ENCODE peak calls at places on chromosomes 4 and X, in eight cellular contexts. E is cardiac muscle cell, Y is right cardiac atrium, O is cardiac fibroblast, I is fibroblast of lung, P is fibroblast of pulmonary artery, G is A549, M is heart left ventricle. R is an unnamed sample.

GRCh38 chr4:184267673-184268573 is 50.2 kb upstream of the ENPP6 start:
- DNase-seq in I (peak), Y (peak), G (peak), O (peak), M (peak), P (peak), E (peak), R (peak)

GRCh38 chr4:168335621-168336020 is 17.1 kb upstream of the DDX60 start:
- DNase-seq in P (peak), E (no peak), M (peak), O (no peak), Y (no peak), I (peak), G (no peak), R (no peak)

GRCh38 chr4:27702710-27703431 is 842.2 kb downstream of the STIM2 start:
- DNase-seq in O (no peak), I (peak), P (no peak), E (no peak), Y (no peak), G (no peak), M (no peak), R (peak)

GRCh38 chr4:177016541-177017141 is 223.9 kb upstream of the VEGFC start:
- DNase-seq in O (peak), P (no peak), Y (no peak), M (no peak), I (peak), E (no peak), G (no peak), R (peak)

GRCh38 chrX:12080265-12080664 is 58.0 kb upstream of the FRMPD4 start:
- DNase-seq in P (peak), E (peak), I (peak), G (peak), O (peak), Y (no peak), M (no peak), R (peak)

GRCh38 chr4:132592340-132592739 is 556.8 kb upstream of the PCDH10 start:
- DNase-seq in M (no peak), Y (no peak), G (no peak), P (no peak), E (no peak), O (no peak), I (no peak), R (no peak)

GRCh38 chr4:94358101-94358500 is 15.5 kb upstream of the HPGDS start:
- DNase-seq in M (no peak), O (no peak), P (no peak), Y (no peak), E (no peak), I (no peak), G (no peak), R (peak)

GRCh38 chrX:107628662-107629532 is 587 bp downstream of the PRPS1 start:
- DNase-seq in E (peak), I (peak), M (peak), G (peak), P (no peak), O (peak), Y (peak), R (peak)

GRCh38 chr4:5750052-5750950 is 39.3 kb downstream of the EVC start:
- DNase-seq in G (no peak), P (peak), Y (no peak), O (peak), E (peak), I (peak), M (no peak), R (no peak)

GRCh38 chr4:62414563-62414962 is 1214.4 kb downstream of the ADGRL3 start:
- DNase-seq in E (no peak), G (no peak), M (no peak), Y (no peak), O (no peak), I (no peak), P (no peak), R (no peak)

GRCh38 chr4:142474398-142475087 is 371.6 kb downstream of the INPP4B start:
- DNase-seq in M (no peak), G (peak), O (no peak), P (no peak), I (no peak), Y (no peak), E (no peak), R (peak)

GRCh38 chr4:53592686-53593641 is 1.7 kb upstream of the LNX1 start:
- DNase-seq in E (peak), P (peak), M (peak), Y (peak), G (peak), O (peak), I (no peak), R (peak)

GRCh38 chr4:74061430-74061829 is 22.9 kb upstream of the CXCL3 start:
- DNase-seq in G (no peak), O (no peak), M (no peak), I (no peak), P (no peak), E (no peak), Y (no peak), R (no peak)

GRCh38 chr4:60482921-60483351 is 717.2 kb upstream of the ADGRL3 start:
- DNase-seq in P (no peak), O (no peak), I (no peak), G (no peak), Y (no peak), M (no peak), E (no peak), R (no peak)

GRCh38 chrX:41350150-41350975 is 16.4 kb downstream of the DDX3X start:
- DNase-seq in E (peak), O (peak), G (no peak), Y (no peak), I (peak), M (no peak), P (peak), R (no peak)

GRCh38 chr4:156799121-156799589 is 172.4 kb downstream of the PDGFC start:
- DNase-seq in O (peak), Y (no peak), G (no peak), M (no peak), P (peak), I (peak), E (peak), R (peak)

GRCh38 chr4:8250167-8250566 is 19.4 kb upstream of the HTRA3 start:
- DNase-seq in M (no peak), E (no peak), I (no peak), G (no peak), O (no peak), P (no peak), Y (peak), R (no peak)

GRCh38 chrX:155009994-155010472 is 12.5 kb downstream of the F8 start:
- DNase-seq in P (peak), E (peak), G (no peak), I (no peak), Y (no peak), M (no peak), O (peak), R (no peak)

GRCh38 chrX:101219116-101219839 is at the start of gene DRP2:
- DNase-seq in M (no peak), I (peak), O (no peak), E (no peak), G (peak), P (peak), Y (no peak), R (peak)

GRCh38 chr4:100082852-100083251 is 107.4 kb downstream of the DDIT4L start:
- DNase-seq in E (no peak), G (no peak), M (no peak), I (no peak), O (no peak), Y (no peak), P (no peak), R (no peak)

GRCh38 chrX:110440016-110440805 is 81.6 kb downstream of the RTL9 start:
- DNase-seq in Y (no peak), M (no peak), G (no peak), O (no peak), I (no peak), E (no peak), P (no peak), R (no peak)

GRCh38 chrX:53558646-53559045 is 124.5 kb upstream of the HSD17B10 start:
- DNase-seq in G (no peak), E (no peak), Y (no peak), I (no peak), M (no peak), O (no peak), P (no peak), R (no peak)

GRCh38 chr4:188984518-188984917 is 845.3 kb downstream of the TRIML1 start:
- DNase-seq in M (no peak), G (no peak), O (no peak), Y (no peak), E (no peak), P (no peak), I (no peak), R (no peak)

GRCh38 chrX:154890990-154891639 is 5.0 kb downstream of the F8A1 start:
- DNase-seq in G (no peak), O (no peak), M (no peak), I (no peak), P (no peak), E (no peak), Y (no peak), R (no peak)

GRCh38 chrX:81537723-81538122 is 335.8 kb downstream of the SH3BGRL start:
- DNase-seq in I (no peak), P (no peak), M (no peak), G (no peak), O (no peak), Y (no peak), E (no peak), R (no peak)

GRCh38 chr4:76606662-76607265 is 171.7 kb downstream of the SHROOM3 start:
- DNase-seq in E (no peak), M (no peak), I (no peak), P (no peak), O (no peak), G (no peak), Y (no peak), R (no peak)

GRCh38 chr4:150181536-150181935 is 103.3 kb downstream of the DCLK2 start:
- DNase-seq in Y (no peak), M (peak), I (peak), G (no peak), O (peak), P (peak), E (peak), R (no peak)

GRCh38 chrX:31604629-31605221 is 532.9 kb upstream of the FTHL17 start:
- DNase-seq in M (no peak), Y (no peak), G (no peak), O (no peak), I (no peak), P (no peak), E (no peak), R (no peak)

GRCh38 chrX:21276736-21277433 is 97.3 kb upstream of the CNKSR2 start:
- DNase-seq in E (no peak), Y (no peak), P (no peak), O (no peak), G (no peak), I (no peak), M (no peak), R (no peak)

GRCh38 chr4:71389149-71389840 is 50.5 kb downstream of the SLC4A4 start:
- DNase-seq in M (no peak), G (no peak), P (no peak), O (peak), E (no peak), Y (peak), I (peak), R (no peak)

GRCh38 chr4:26369132-26370036 is 48.6 kb downstream of the RBPJ start:
- DNase-seq in G (no peak), Y (no peak), P (no peak), E (peak), O (no peak), I (peak), M (no peak), R (no peak)

GRCh38 chrX:128020701-128021100 is 31.5 kb downstream of the ACTRT1 start:
- DNase-seq in Y (no peak), P (peak), O (no peak), M (no peak), I (no peak), E (peak), G (peak), R (peak)

GRCh38 chrX:13360146-13360545 is 40.3 kb upstream of the ATXN3L start:
- DNase-seq in Y (peak), E (no peak), M (peak), I (no peak), O (no peak), G (no peak), P (no peak), R (no peak)

GRCh38 chrX:47482065-47482511 is 934 bp downstream of the ZNF41 start:
- DNase-seq in M (no peak), Y (no peak), O (no peak), E (no peak), G (no peak), I (no peak), P (no peak), R (no peak)
- H3K4me3 ChIP-seq in M (peak), Y (peak), O (peak), E (peak), G (peak), I (peak), P (peak), R (peak)

DNA sequence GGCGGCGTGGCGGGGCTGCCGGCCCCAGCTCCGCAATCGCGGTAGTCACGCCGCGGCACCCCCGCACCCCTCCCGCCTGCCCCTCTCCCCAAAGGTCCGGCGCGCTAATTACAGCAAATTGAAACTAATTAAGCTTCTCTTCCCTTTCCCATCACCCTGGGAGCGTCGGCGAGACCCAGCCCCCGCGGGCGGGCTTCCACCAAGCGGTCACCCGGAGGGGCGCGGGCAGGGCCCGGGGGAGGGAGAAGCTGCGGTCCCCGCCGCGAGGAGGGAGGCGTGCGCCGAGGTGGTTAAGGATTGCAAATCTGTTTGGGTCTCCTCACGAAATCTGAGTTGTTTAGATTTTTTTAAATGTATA is 13.1 kb downstream of the ARX start:
- DNase-seq in O (no peak), E (no peak), G (no peak), Y (no peak), P (no peak), I (no peak), M (no peak), R (no peak)
- H3K4me3 ChIP-seq in O (no peak), E (peak), G (no peak), Y (peak), P (peak), I (no peak), M (no peak), R (peak)

GRCh38 chr4:48931459-48931858 is 24.9 kb upstream of the OCIAD2 start:
- DNase-seq in G (no peak), M (no peak), I (no peak), O (no peak), Y (no peak), E (no peak), P (no peak), R (no peak)
- H3K4me3 ChIP-seq in G (no peak), M (no peak), I (no peak), O (no peak), Y (no peak), E (no peak), P (no peak), R (no peak)

GRCh38 chrX:153819398-153820083 is 10.8 kb downstream of the PDZD4 start:
- DNase-seq in I (no peak), G (no peak), O (no peak), P (no peak), M (no peak), Y (no peak), E (no peak), R (no peak)
- H3K4me3 ChIP-seq in I (no peak), G (peak), O (peak), P (peak), M (peak), Y (peak), E (peak), R (no peak)